ENCODE peak calls at places on chromosomes 12 and 14, in seven cellular contexts. One of them, this sample, is unnamed.

GRCh38 chr12:24537241-24537860 is 411.6 kb downstream of the BCAT1 start:
- DNase-seq in foreskin fibroblast: no peak
- DNase-seq in left ventricle myocardium inferior: no peak
- DNase-seq in IMR-90: no peak
- DNase-seq in A549: no peak
- DNase-seq in kidney epithelial cell: no peak
- DNase-seq in astrocyte of the cerebellum: no peak
- DNase-seq in this sample: no peak

GRCh38 chr12:68462799-68463198 is 130.6 kb upstream of the MDM1 start:
- DNase-seq in foreskin fibroblast: no peak
- DNase-seq in left ventricle myocardium inferior: no peak
- DNase-seq in IMR-90: no peak
- DNase-seq in A549: no peak
- DNase-seq in kidney epithelial cell: no peak
- DNase-seq in astrocyte of the cerebellum: no peak
- DNase-seq in this sample: no peak

GRCh38 chr12:2960432-2960956 is 1.3 kb downstream of the TEAD4 start:
- DNase-seq in foreskin fibroblast: peak; percentile 62
- DNase-seq in left ventricle myocardium inferior: no peak
- DNase-seq in IMR-90: peak; percentile 67
- DNase-seq in A549: peak; percentile 40
- DNase-seq in kidney epithelial cell: no peak
- DNase-seq in astrocyte of the cerebellum: no peak
- DNase-seq in this sample: no peak

GRCh38 chr12:29240441-29240840 is 91.4 kb downstream of the FAR2 start:
- DNase-seq in foreskin fibroblast: no peak
- DNase-seq in left ventricle myocardium inferior: no peak
- DNase-seq in IMR-90: no peak
- DNase-seq in A549: no peak
- DNase-seq in kidney epithelial cell: no peak
- DNase-seq in astrocyte of the cerebellum: no peak
- DNase-seq in this sample: no peak

GRCh38 chr14:36975834-36976233 is 196.6 kb downstream of the SLC25A21 start:
- DNase-seq in foreskin fibroblast: peak; percentile 46
- DNase-seq in left ventricle myocardium inferior: no peak
- DNase-seq in IMR-90: peak; percentile 25
- DNase-seq in A549: no peak
- DNase-seq in kidney epithelial cell: no peak
- DNase-seq in astrocyte of the cerebellum: no peak
- DNase-seq in this sample: no peak

GRCh38 chr12:85041395-85041794 is 5.2 kb downstream of the LRRIQ1 start:
- DNase-seq in foreskin fibroblast: no peak
- DNase-seq in left ventricle myocardium inferior: no peak
- DNase-seq in IMR-90: no peak
- DNase-seq in A549: no peak
- DNase-seq in kidney epithelial cell: no peak
- DNase-seq in astrocyte of the cerebellum: no peak
- DNase-seq in this sample: no peak

GRCh38 chr14:57391609-57392195 is 1.3 kb downstream of the NAA30 start:
- DNase-seq in foreskin fibroblast: peak; percentile 19
- DNase-seq in left ventricle myocardium inferior: no peak
- DNase-seq in IMR-90: peak; percentile 8
- DNase-seq in A549: no peak
- DNase-seq in kidney epithelial cell: no peak
- DNase-seq in astrocyte of the cerebellum: no peak
- DNase-seq in this sample: no peak

GRCh38 chr14:24607081-24607480 is 2.4 kb downstream of the GZMH start:
- DNase-seq in foreskin fibroblast: no peak
- DNase-seq in left ventricle myocardium inferior: no peak
- DNase-seq in IMR-90: no peak
- DNase-seq in A549: no peak
- DNase-seq in kidney epithelial cell: no peak
- DNase-seq in astrocyte of the cerebellum: no peak
- DNase-seq in this sample: no peak

GRCh38 chr12:39505025-39505424 is 62.1 kb upstream of the KIF21A start:
- DNase-seq in foreskin fibroblast: no peak
- DNase-seq in left ventricle myocardium inferior: no peak
- DNase-seq in IMR-90: no peak
- DNase-seq in A549: no peak
- DNase-seq in kidney epithelial cell: peak; percentile 12
- DNase-seq in astrocyte of the cerebellum: peak; percentile 33
- DNase-seq in this sample: no peak

GRCh38 chr12:102021540-102022246 is 40.1 kb downstream of the WASHC3 start:
- DNase-seq in foreskin fibroblast: no peak
- DNase-seq in left ventricle myocardium inferior: no peak
- DNase-seq in IMR-90: no peak
- DNase-seq in A549: no peak
- DNase-seq in kidney epithelial cell: no peak
- DNase-seq in astrocyte of the cerebellum: no peak
- DNase-seq in this sample: no peak

GRCh38 chr12:49524660-49525324 is 14.0 kb upstream of the KCNH3 start:
- DNase-seq in foreskin fibroblast: no peak
- DNase-seq in left ventricle myocardium inferior: no peak
- DNase-seq in IMR-90: no peak
- DNase-seq in A549: no peak
- DNase-seq in kidney epithelial cell: no peak
- DNase-seq in astrocyte of the cerebellum: no peak
- DNase-seq in this sample: no peak

GRCh38 chr14:101130861-101131260 is 227.3 kb upstream of the RTL1 start:
- DNase-seq in foreskin fibroblast: no peak
- DNase-seq in left ventricle myocardium inferior: no peak
- DNase-seq in IMR-90: no peak
- DNase-seq in A549: no peak
- DNase-seq in kidney epithelial cell: no peak
- DNase-seq in astrocyte of the cerebellum: no peak
- DNase-seq in this sample: no peak

GRCh38 chr14:93343797-93344196 is 3.2 kb upstream of the COX8C start:
- DNase-seq in foreskin fibroblast: no peak
- DNase-seq in left ventricle myocardium inferior: no peak
- DNase-seq in IMR-90: no peak
- DNase-seq in A549: no peak
- DNase-seq in kidney epithelial cell: no peak
- DNase-seq in astrocyte of the cerebellum: no peak
- DNase-seq in this sample: no peak

GRCh38 chr12:4302881-4303280 is 18.1 kb upstream of the TIGAR start:
- DNase-seq in foreskin fibroblast: no peak
- DNase-seq in left ventricle myocardium inferior: no peak
- DNase-seq in IMR-90: no peak
- DNase-seq in A549: no peak
- DNase-seq in kidney epithelial cell: no peak
- DNase-seq in astrocyte of the cerebellum: no peak
- DNase-seq in this sample: no peak

GRCh38 chr12:105368047-105368646 is 37.7 kb downstream of the C12orf75 start:
- DNase-seq in foreskin fibroblast: no peak
- DNase-seq in left ventricle myocardium inferior: no peak
- DNase-seq in IMR-90: no peak
- DNase-seq in A549: no peak
- DNase-seq in kidney epithelial cell: no peak
- DNase-seq in astrocyte of the cerebellum: no peak
- DNase-seq in this sample: no peak

GRCh38 chr12:126069549-126070165 is 1004.4 kb downstream of the AACS start:
- DNase-seq in foreskin fibroblast: peak; percentile 56
- DNase-seq in left ventricle myocardium inferior: no peak
- DNase-seq in IMR-90: peak; percentile 13
- DNase-seq in A549: peak; percentile 6
- DNase-seq in kidney epithelial cell: no peak
- DNase-seq in astrocyte of the cerebellum: peak; percentile 63
- DNase-seq in this sample: peak; percentile 27

GRCh38 chr12:109018276-109018675 is 2.6 kb downstream of the SVOP start:
- DNase-seq in foreskin fibroblast: no peak
- DNase-seq in left ventricle myocardium inferior: no peak
- DNase-seq in IMR-90: no peak
- DNase-seq in A549: no peak
- DNase-seq in kidney epithelial cell: no peak
- DNase-seq in astrocyte of the cerebellum: no peak
- DNase-seq in this sample: no peak

GRCh38 chr12:117032593-117033381 is 66.4 kb downstream of the TESC start:
- DNase-seq in foreskin fibroblast: peak; percentile 63
- DNase-seq in left ventricle myocardium inferior: no peak
- DNase-seq in IMR-90: peak; percentile 35
- DNase-seq in A549: no peak
- DNase-seq in kidney epithelial cell: no peak
- DNase-seq in astrocyte of the cerebellum: no peak
- DNase-seq in this sample: no peak
- H3K4me3 ChIP-seq in foreskin fibroblast: no peak overlapping the region
- H3K4me3 ChIP-seq in left ventricle myocardium inferior: no peak overlapping the region
- H3K4me3 ChIP-seq in IMR-90: no peak overlapping the region
- H3K4me3 ChIP-seq in A549: no peak overlapping the region
- H3K4me3 ChIP-seq in kidney epithelial cell: no peak overlapping the region
- H3K4me3 ChIP-seq in astrocyte of the cerebellum: peak overlapping the region; percentile 16
- H3K4me3 ChIP-seq in this sample: no peak overlapping the region

GRCh38 chr14:77125275-77126073 is 16.1 kb downstream of the ZDHHC22 start:
- DNase-seq in foreskin fibroblast: no peak
- DNase-seq in left ventricle myocardium inferior: no peak
- DNase-seq in IMR-90: no peak
- DNase-seq in A549: no peak
- DNase-seq in kidney epithelial cell: no peak
- DNase-seq in astrocyte of the cerebellum: no peak
- DNase-seq in this sample: no peak
- TF ChIP-seq CTCF in foreskin fibroblast: no peak
- TF ChIP-seq CTCF in left ventricle myocardium inferior: peak; percentile 41
- TF ChIP-seq CTCF in IMR-90: no peak
- TF ChIP-seq CTCF in A549: peak; percentile 32
- TF ChIP-seq CTCF in kidney epithelial cell: no peak
- TF ChIP-seq CTCF in astrocyte of the cerebellum: no peak
- TF ChIP-seq CTCF in this sample: no peak

DNA sequence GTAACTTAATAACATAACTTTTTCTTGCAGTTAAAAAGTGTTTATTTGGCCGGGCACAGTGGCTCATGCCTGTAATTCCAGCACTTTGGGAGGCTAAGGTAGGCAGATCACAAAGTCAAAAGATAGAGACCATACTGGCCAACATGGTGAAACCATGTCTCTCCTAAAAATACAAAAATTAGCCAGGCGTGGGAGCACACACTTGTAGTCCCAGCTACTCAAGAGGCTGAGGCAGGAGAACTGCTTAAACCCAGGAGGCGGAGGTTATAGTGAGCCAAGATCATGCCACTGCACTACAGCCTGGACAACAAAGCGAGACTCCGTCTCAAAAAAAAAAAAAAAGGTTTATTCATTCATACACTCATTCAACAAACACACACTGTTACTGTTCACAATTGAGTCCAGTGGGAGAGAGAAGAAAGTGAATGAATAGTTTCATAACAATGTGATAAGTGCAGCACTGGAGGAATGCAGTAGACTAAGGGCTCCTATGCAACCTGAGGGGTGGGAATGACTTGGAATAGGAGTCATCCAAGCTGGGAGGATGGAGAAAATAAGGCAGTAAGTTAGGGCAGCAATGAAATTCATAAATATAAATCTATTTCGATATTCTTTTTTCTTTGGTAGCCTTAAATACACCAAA is 19.8 kb downstream of the DAD1 start:
- DNase-seq in foreskin fibroblast: no peak
- DNase-seq in left ventricle myocardium inferior: no peak
- DNase-seq in IMR-90: peak; percentile 57
- DNase-seq in A549: no peak
- DNase-seq in kidney epithelial cell: no peak
- DNase-seq in astrocyte of the cerebellum: no peak
- DNase-seq in this sample: no peak
- H3K4me3 ChIP-seq in foreskin fibroblast: no peak overlapping the region
- H3K4me3 ChIP-seq in left ventricle myocardium inferior: no peak overlapping the region
- H3K4me3 ChIP-seq in IMR-90: no peak overlapping the region
- H3K4me3 ChIP-seq in A549: no peak overlapping the region
- H3K4me3 ChIP-seq in kidney epithelial cell: no peak overlapping the region
- H3K4me3 ChIP-seq in astrocyte of the cerebellum: no peak overlapping the region
- H3K4me3 ChIP-seq in this sample: no peak overlapping the region

GRCh38 chr12:6786416-6787094 is 2.8 kb upstream of the CD4 start:
- DNase-seq in foreskin fibroblast: no peak
- DNase-seq in left ventricle myocardium inferior: no peak
- DNase-seq in IMR-90: no peak
- DNase-seq in A549: no peak
- DNase-seq in kidney epithelial cell: no peak
- DNase-seq in astrocyte of the cerebellum: no peak
- DNase-seq in this sample: no peak
- TF ChIP-seq CTCF in foreskin fibroblast: no peak
- TF ChIP-seq CTCF in left ventricle myocardium inferior: no peak
- TF ChIP-seq CTCF in IMR-90: no peak
- TF ChIP-seq CTCF in A549: no peak
- TF ChIP-seq CTCF in kidney epithelial cell: no peak
- TF ChIP-seq CTCF in astrocyte of the cerebellum: no peak
- TF ChIP-seq CTCF in this sample: no peak

DNA sequence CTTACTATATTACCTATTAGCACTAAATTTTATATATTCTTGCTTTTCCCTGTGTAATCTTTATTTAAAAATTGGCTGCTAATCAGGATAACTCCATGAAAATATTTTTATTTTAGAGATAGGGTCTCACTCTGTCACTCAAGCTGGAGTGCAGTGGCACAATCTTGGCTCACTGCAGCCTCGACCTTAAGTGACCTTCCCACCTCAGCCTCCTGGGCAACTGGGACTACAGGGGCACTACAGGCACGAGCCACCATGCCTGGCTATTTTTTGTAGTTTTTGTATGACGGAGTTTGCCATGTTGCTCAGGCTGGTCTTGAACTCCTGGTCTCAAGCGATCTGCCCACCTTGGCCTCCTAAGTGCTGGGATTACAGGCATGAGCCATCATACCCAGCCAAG is 32.4 kb upstream of the VCPKMT start:
- DNase-seq in foreskin fibroblast: no peak
- DNase-seq in left ventricle myocardium inferior: no peak
- DNase-seq in IMR-90: no peak
- DNase-seq in A549: no peak
- DNase-seq in kidney epithelial cell: no peak
- DNase-seq in astrocyte of the cerebellum: no peak
- DNase-seq in this sample: no peak
- H3K4me3 ChIP-seq in foreskin fibroblast: no peak overlapping the region
- H3K4me3 ChIP-seq in left ventricle myocardium inferior: no peak overlapping the region
- H3K4me3 ChIP-seq in IMR-90: no peak overlapping the region
- H3K4me3 ChIP-seq in A549: no peak overlapping the region
- H3K4me3 ChIP-seq in kidney epithelial cell: no peak overlapping the region
- H3K4me3 ChIP-seq in astrocyte of the cerebellum: no peak overlapping the region
- H3K4me3 ChIP-seq in this sample: no peak overlapping the region

This sample was measured in HFF-Myc.